ENCODE peak calls at places on chromosomes 1 and 21, in four cellular contexts. Z is NCI-H460, M is heart left ventricle, E is pancreas. R is an unnamed sample.
A peak's percentile ranks its signal among the peaks of the same experiment; 100 is the strongest.

GRCh38 chr1:102790997-102791396 is 317.3 kb downstream of the COL11A1 start:
- DNase-seq in Z (peak; percentile 7), M (no peak), E (no peak), R (no peak)

GRCh38 chr1:66521736-66522365 is 12.1 kb upstream of the SGIP1 start:
- DNase-seq in Z (peak; percentile 68), M (no peak), E (no peak), R (no peak)

GRCh38 chr1:38466486-38466885 is 393.1 kb downstream of the RRAGC start:
- DNase-seq in Z (no peak), M (no peak), E (no peak), R (no peak)

GRCh38 chr1:3691421-3692204 is 39.3 kb downstream of the TP73 start:
- DNase-seq in Z (no peak), M (no peak), E (no peak), R (no peak)

GRCh38 chr1:9689971-9690381 is 38.4 kb downstream of the PIK3CD start:
- DNase-seq in Z (no peak), M (peak; percentile 25), E (peak; percentile 39), R (no peak)

GRCh38 chr1:113759341-113760101 is at the start of gene PHTF1:
- DNase-seq in Z (peak; percentile 24), M (peak; percentile 82), E (peak; percentile 72), R (peak; percentile 77)

GRCh38 chr1:235919797-235920475 is 53.2 kb upstream of the LYST start:
- DNase-seq in Z (no peak), M (no peak), E (no peak), R (no peak)

GRCh38 chr21:17688912-17689874 is 76.5 kb upstream of the BTG3 start:
- DNase-seq in Z (no peak), M (peak; percentile 33), E (peak; percentile 27), R (no peak)

GRCh38 chr1:84672080-84672735 is 18.1 kb downstream of the SSX2IP start:
- DNase-seq in Z (no peak), M (no peak), E (no peak), R (no peak)

GRCh38 chr1:7121622-7121988 is 336.4 kb downstream of the CAMTA1 start:
- DNase-seq in Z (no peak), M (peak; percentile 81), E (peak; percentile 70), R (peak; percentile 85)

GRCh38 chr1:48920741-48921330 is 144.1 kb upstream of the BEND5 start:
- DNase-seq in Z (no peak), M (no peak), E (no peak), R (no peak)

GRCh38 chr1:22804333-22804906 is 93.8 kb downstream of the EPHB2 start:
- DNase-seq in Z (no peak), M (no peak), E (no peak), R (no peak)

GRCh38 chr1:177165069-177165439 is 542 bp upstream of the ASTN1 start:
- DNase-seq in Z (no peak), M (no peak), E (no peak), R (no peak)

GRCh38 chr21:34360488-34361241 is 3.1 kb upstream of the KCNE2 start:
- DNase-seq in Z (no peak), M (no peak), E (no peak), R (no peak)

GRCh38 chr1:116694524-116694923 is 27.0 kb upstream of the IGSF3 start:
- DNase-seq in Z (no peak), M (no peak), E (no peak), R (no peak)

GRCh38 chr1:60984066-60984799 is 98.1 kb upstream of the NFIA start:
- DNase-seq in Z (no peak), M (peak; percentile 65), E (no peak), R (no peak)

GRCh38 chr1:54998100-54998499 is 633 bp upstream of the BSND start:
- DNase-seq in Z (no peak), M (no peak), E (no peak), R (no peak)

GRCh38 chr1:212430955-212431394 is 1.7 kb upstream of the NENF start:
- DNase-seq in Z (no peak), M (no peak), E (no peak), R (no peak)

GRCh38 chr1:19764848-19765247 is 34.9 kb downstream of the TMCO4 start:
- DNase-seq in Z (no peak), M (no peak), E (no peak), R (no peak)

GRCh38 chr21:37367758-37368535 is 1.4 kb downstream of the DYRK1A start:
- DNase-seq in Z (no peak), M (peak; percentile 76), E (peak; percentile 50), R (peak; percentile 66)

GRCh38 chr1:112575154-112575804 is 43.7 kb downstream of the ST7L start:
- DNase-seq in Z (peak; percentile 52), M (no peak), E (no peak), R (no peak)

GRCh38 chr21:45611296-45611695 is 32.2 kb upstream of the PCBP3 start:
- DNase-seq in Z (no peak), M (no peak), E (no peak), R (no peak)

GRCh38 chr1:244971524-244972216 is 107.3 kb upstream of the HNRNPU start:
- DNase-seq in Z (no peak), M (no peak), E (no peak), R (no peak)

GRCh38 chr1:9385801-9386573 is 93.3 kb downstream of the SPSB1 start:
- DNase-seq in Z (no peak), M (no peak), E (no peak), R (no peak)

GRCh38 chr1:78279051-78279450 is 211.7 kb upstream of the PTGFR start:
- DNase-seq in Z (no peak), M (no peak), E (no peak), R (no peak)

R was measured in left lobe of liver.